ENCODE peak calls at places on chromosomes 5 and 9, in four cellular contexts. One of them, this sample, is unnamed.
A peak's percentile ranks its signal among the peaks of the same experiment; 100 is the strongest.

GRCh38 chr5:142640316-142641005 is 45.4 kb downstream of the FGF1 start:
- DNase-seq in H1: no peak
- DNase-seq in HepG2: no peak
- DNase-seq in HCT116: no peak
- DNase-seq in this sample: no peak

GRCh38 chr5:10836991-10837390 is 76.0 kb upstream of the DAP start:
- DNase-seq in HCT116: no peak
- DNase-seq in HepG2: no peak
- DNase-seq in H1: no peak
- DNase-seq in this sample: no peak

GRCh38 chr9:115628426-115628825 is 510.5 kb upstream of the TNC start:
- DNase-seq in H1: no peak
- DNase-seq in HCT116: no peak
- DNase-seq in HepG2: no peak
- DNase-seq in this sample: no peak

GRCh38 chr5:128782446-128782845 is 182.8 kb upstream of the SLC27A6 start:
- DNase-seq in HCT116: peak; percentile 12
- DNase-seq in HepG2: no peak
- DNase-seq in H1: no peak
- DNase-seq in this sample: no peak

GRCh38 chr5:142749321-142749720 is 20.9 kb upstream of the ARHGAP26 start:
- DNase-seq in HCT116: no peak
- DNase-seq in H1: no peak
- DNase-seq in HepG2: no peak
- DNase-seq in this sample: no peak

GRCh38 chr9:96331236-96331947 is 29.4 kb upstream of the HSD17B3 start:
- DNase-seq in HepG2: peak; percentile 29
- DNase-seq in H1: no peak
- DNase-seq in HCT116: no peak
- DNase-seq in this sample: no peak

GRCh38 chr9:109852561-109852960 is 72.6 kb downstream of the PALM2AKAP2 start:
- DNase-seq in HepG2: no peak
- DNase-seq in H1: no peak
- DNase-seq in HCT116: no peak
- DNase-seq in this sample: no peak

GRCh38 chr9:18359335-18359734 is 114.6 kb upstream of the ADAMTSL1 start:
- DNase-seq in HCT116: no peak
- DNase-seq in H1: no peak
- DNase-seq in HepG2: no peak
- DNase-seq in this sample: no peak

GRCh38 chr5:15463231-15463630 is 36.7 kb upstream of the FBXL7 start:
- DNase-seq in H1: no peak
- DNase-seq in HCT116: no peak
- DNase-seq in HepG2: no peak
- DNase-seq in this sample: no peak

GRCh38 chr9:35907732-35908483 is 1.4 kb upstream of the SPAAR start:
- DNase-seq in HepG2: peak; percentile 62
- DNase-seq in HCT116: peak; percentile 32
- DNase-seq in H1: peak; percentile 49
- DNase-seq in this sample: no peak

GRCh38 chr9:95505676-95506437 is 10.9 kb downstream of the PTCH1 start:
- DNase-seq in HepG2: peak; percentile 70
- DNase-seq in H1: no peak
- DNase-seq in HCT116: no peak
- DNase-seq in this sample: no peak

GRCh38 chr9:99049228-99049627 is 55.7 kb upstream of the TGFBR1 start:
- DNase-seq in HCT116: no peak
- DNase-seq in H1: no peak
- DNase-seq in HepG2: no peak
- DNase-seq in this sample: no peak

GRCh38 chr5:177299711-177300110 is 3.8 kb downstream of the RAB24 start:
- DNase-seq in HepG2: no peak
- DNase-seq in H1: no peak
- DNase-seq in HCT116: no peak
- DNase-seq in this sample: no peak

GRCh38 chr5:34524123-34524522 is 132.0 kb upstream of the RAI14 start:
- DNase-seq in HCT116: no peak
- DNase-seq in HepG2: no peak
- DNase-seq in H1: no peak
- DNase-seq in this sample: no peak

GRCh38 chr9:7097040-7097715 is 339.4 kb downstream of the KDM4C start:
- DNase-seq in HCT116: no peak
- DNase-seq in HepG2: no peak
- DNase-seq in H1: no peak
- DNase-seq in this sample: no peak

GRCh38 chr5:139561655-139562451 is 714 bp downstream of the UBE2D2 start:
- DNase-seq in HCT116: no peak
- DNase-seq in HepG2: no peak
- DNase-seq in H1: no peak
- DNase-seq in this sample: no peak

GRCh38 chr9:129278391-129279237 is 100.6 kb upstream of the IER5L start:
- DNase-seq in H1: no peak
- DNase-seq in HCT116: peak; percentile 75
- DNase-seq in HepG2: no peak
- DNase-seq in this sample: no peak

GRCh38 chr5:157941616-157942015 is 82.7 kb upstream of the CLINT1 start:
- DNase-seq in HCT116: no peak
- DNase-seq in HepG2: no peak
- DNase-seq in H1: no peak
- DNase-seq in this sample: no peak

GRCh38 chr5:40746703-40747102 is 9.1 kb downstream of the TTC33 start:
- DNase-seq in HCT116: no peak
- DNase-seq in H1: no peak
- DNase-seq in HepG2: no peak
- DNase-seq in this sample: no peak

GRCh38 chr5:171392585-171393159 is 5.0 kb downstream of the NPM1 start:
- DNase-seq in HCT116: no peak
- DNase-seq in HepG2: no peak
- DNase-seq in H1: no peak
- DNase-seq in this sample: no peak

GRCh38 chr9:14419302-14419937 is 105.5 kb upstream of the NFIB start:
- DNase-seq in H1: no peak
- DNase-seq in HCT116: no peak
- DNase-seq in HepG2: no peak
- DNase-seq in this sample: no peak

GRCh38 chr5:74394924-74395880 is 245.3 kb downstream of the ENC1 start:
- DNase-seq in HCT116: no peak
- DNase-seq in HepG2: peak; percentile 60
- DNase-seq in H1: peak; percentile 82
- DNase-seq in this sample: no peak

GRCh38 chr5:53114988-53115387 is 5.4 kb upstream of the MOCS2 start:
- DNase-seq in HCT116: no peak
- DNase-seq in HepG2: peak; percentile 16
- DNase-seq in H1: no peak
- DNase-seq in this sample: no peak

GRCh38 chr9:70161414-70161732 is 97.4 kb upstream of the SMC5 start:
- DNase-seq in HepG2: no peak
- DNase-seq in HCT116: no peak
- DNase-seq in H1: no peak
- DNase-seq in this sample: no peak

GRCh38 chr5:134145779-134146581 is 30.8 kb downstream of the SKP1 start:
- DNase-seq in HepG2: peak; percentile 62
- DNase-seq in H1: peak; percentile 53
- DNase-seq in HCT116: peak; percentile 57
- DNase-seq in this sample: no peak

GRCh38 chr5:78514427-78515345 is 133.9 kb downstream of the LHFPL2 start:
- DNase-seq in HepG2: no peak
- DNase-seq in HCT116: no peak
- DNase-seq in H1: no peak
- DNase-seq in this sample: no peak

GRCh38 chr5:138641547-138642298 is 66.5 kb upstream of the HSPA9 start:
- DNase-seq in HCT116: peak; percentile 48
- DNase-seq in HepG2: peak; percentile 50
- DNase-seq in H1: peak; percentile 34
- DNase-seq in this sample: no peak

DNA sequence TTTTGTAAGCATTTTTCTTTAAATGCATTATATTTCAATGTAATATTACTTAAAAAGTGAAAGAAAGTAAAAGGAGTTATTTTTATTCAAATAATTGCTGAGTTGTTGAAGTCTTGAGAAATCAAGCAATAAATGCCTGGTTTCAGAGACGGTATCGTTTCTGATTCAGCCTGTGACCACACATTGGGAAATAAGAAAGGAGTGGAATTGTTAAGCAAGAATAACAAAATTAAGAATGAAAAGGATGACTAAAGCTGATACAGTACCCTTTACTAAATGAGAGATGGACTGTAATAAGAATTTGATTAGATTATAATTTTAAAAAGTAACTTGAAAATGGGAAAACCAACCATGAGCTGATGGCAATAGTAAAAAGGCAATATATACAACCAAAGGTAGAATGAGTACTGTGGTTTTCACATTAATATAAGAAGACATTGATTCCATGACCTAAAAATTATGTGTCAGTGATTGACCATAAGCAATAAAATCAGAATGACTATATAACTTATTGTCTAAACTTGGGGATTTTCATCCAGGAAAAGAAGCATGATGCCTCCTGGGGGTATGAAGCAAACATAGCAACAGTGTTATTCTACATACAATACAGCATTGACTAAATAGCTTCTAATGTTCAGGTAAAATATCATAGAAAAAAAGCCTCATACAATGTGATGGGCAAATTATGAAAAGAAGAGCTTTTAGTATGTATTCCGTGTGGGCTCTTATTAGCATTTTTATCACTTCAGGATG is 101.9 kb upstream of the PRDM9 start:
- DNase-seq in HepG2: no peak
- DNase-seq in HCT116: no peak
- DNase-seq in H1: no peak
- DNase-seq in this sample: no peak
- TF ChIP-seq SRF in HepG2: no peak
- TF ChIP-seq SRF in HCT116: no peak
- TF ChIP-seq SRF in H1: no peak
- TF ChIP-seq SRF in this sample: no peak

GRCh38 chr5:146490089-146490843 is 25.7 kb downstream of the GPR151 start:
- DNase-seq in HepG2: no peak
- DNase-seq in H1: no peak
- DNase-seq in HCT116: no peak
- DNase-seq in this sample: no peak
- TF ChIP-seq SRF in HepG2: no peak
- TF ChIP-seq SRF in H1: no peak
- TF ChIP-seq SRF in HCT116: no peak
- TF ChIP-seq SRF in this sample: no peak

GRCh38 chr9:136010615-136011341 is 49.6 kb upstream of the UBAC1 start:
- DNase-seq in HCT116: no peak
- DNase-seq in HepG2: no peak
- DNase-seq in H1: no peak
- DNase-seq in this sample: no peak

GRCh38 chr9:136010176-136010575 is 49.0 kb upstream of the UBAC1 start:
- DNase-seq in HCT116: no peak
- DNase-seq in HepG2: no peak
- DNase-seq in H1: no peak
- DNase-seq in this sample: no peak

GRCh38 chr9:136012651-136013050 is 51.5 kb upstream of the UBAC1 start:
- DNase-seq in H1: no peak
- DNase-seq in HCT116: no peak
- DNase-seq in HepG2: no peak
- DNase-seq in this sample: no peak

GRCh38 chr9:136011703-136012496 is 50.7 kb upstream of the UBAC1 start:
- DNase-seq in H1: no peak
- DNase-seq in HepG2: peak; percentile 97
- DNase-seq in HCT116: no peak
- DNase-seq in this sample: no peak

DNA sequence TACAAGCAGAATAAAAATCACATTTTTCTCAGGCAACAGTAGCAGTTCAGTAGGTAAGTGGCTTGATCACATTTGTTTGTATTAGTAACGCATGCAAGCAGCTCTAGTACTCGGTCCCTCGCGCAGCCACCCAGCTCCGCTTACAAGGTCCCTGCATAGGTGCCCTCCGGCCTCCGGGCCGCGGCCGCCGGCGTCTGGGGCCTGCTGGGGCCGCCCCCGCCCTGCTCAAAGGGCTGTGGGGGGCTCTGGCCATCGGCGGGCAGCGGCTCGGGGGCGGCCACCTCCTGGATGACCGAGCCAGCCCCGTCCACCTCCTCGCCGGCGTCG is 50.2 kb upstream of the UBAC1 start:
- DNase-seq in H1: no peak
- DNase-seq in HCT116: no peak
- DNase-seq in HepG2: no peak
- DNase-seq in this sample: no peak
- TF ChIP-seq SRF in H1: no peak
- TF ChIP-seq SRF in HCT116: no peak
- TF ChIP-seq SRF in HepG2: no peak
- TF ChIP-seq SRF in this sample: no peak

DNA sequence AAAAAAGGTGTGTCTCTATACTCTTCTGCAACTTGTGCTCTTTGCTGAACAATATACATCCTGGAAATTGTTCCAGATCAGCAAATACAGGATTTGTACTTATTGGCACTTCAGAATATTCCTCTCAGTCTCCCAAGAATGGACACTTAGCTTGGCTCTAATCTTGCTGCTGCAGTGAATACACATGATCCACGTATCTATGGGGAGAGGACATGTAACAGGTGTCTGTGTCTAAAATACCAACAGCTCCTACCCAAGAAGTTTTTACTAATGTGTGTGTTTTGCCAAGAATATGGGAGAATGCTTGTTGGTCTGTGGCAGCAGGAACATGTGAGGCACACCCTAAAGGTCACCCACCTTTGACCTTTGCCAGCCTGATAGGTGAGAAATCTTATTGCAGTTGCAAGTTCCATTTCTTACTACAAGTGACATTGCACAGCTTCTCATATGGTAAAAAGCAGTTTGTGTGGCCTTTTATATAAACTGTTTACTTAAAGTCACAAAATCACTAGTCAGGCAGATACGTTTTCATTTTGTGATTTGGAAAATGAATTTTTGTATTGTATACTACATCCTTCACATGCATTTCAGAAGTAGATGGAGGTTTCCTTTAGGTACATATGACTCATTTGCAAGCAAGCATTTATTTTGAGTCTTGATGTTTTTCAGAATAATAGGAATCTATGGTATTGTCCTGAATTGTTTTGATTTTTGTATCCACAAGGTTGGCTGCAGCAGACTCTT is 35.8 kb downstream of the PHF2 start:
- DNase-seq in HepG2: no peak
- DNase-seq in HCT116: no peak
- DNase-seq in H1: no peak
- DNase-seq in this sample: no peak
- TF ChIP-seq SRF in HepG2: no peak
- TF ChIP-seq SRF in HCT116: no peak
- TF ChIP-seq SRF in H1: no peak
- TF ChIP-seq SRF in this sample: no peak

DNA sequence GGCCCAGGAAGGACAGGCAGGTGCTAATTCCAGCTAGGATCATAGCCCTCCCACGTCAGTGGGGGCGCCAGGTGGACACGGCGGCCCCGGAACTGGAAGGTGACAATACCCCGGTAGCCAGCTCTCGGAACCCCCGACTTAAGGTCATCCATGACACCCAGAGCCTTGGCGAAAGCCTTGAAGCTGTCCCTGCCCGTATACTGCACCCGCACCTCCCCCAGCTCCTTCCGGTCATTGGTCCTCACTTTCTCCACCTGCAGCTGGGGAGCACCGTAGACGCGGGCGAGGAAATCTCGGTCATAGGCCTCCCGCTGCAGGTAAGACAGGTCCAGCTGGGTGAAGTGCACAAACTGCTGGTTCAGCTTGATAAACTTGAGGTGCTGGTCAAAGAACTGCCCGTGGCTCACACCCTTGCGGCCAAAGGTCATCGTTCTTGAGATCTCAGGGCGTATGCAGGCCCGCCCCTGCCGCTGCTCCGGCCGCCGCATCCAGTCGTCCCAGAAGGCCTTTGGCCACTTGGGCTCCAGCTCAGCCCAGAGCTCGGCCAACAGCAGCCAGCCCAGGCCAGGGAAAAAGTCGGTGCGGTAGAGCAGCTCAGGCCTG is 10.9 kb downstream of the MGAT1 start:
- DNase-seq in HepG2: no peak
- DNase-seq in H1: no peak
- DNase-seq in HCT116: no peak
- DNase-seq in this sample: no peak
- TF ChIP-seq SRF in HepG2: no peak
- TF ChIP-seq SRF in H1: no peak
- TF ChIP-seq SRF in HCT116: no peak
- TF ChIP-seq SRF in this sample: no peak